ENCODE peak calls at places on chromosome 21, in seven cellular contexts. One of them, this sample, is unnamed.

GRCh38 chr21:17759546-17760178 is 59.5 kb downstream of the C21orf91 start:
- DNase-seq in cardiac muscle cell: no peak
- DNase-seq in gastrocnemius medialis: no peak
- DNase-seq in transverse colon: no peak
- DNase-seq in left lung: no peak
- DNase-seq in dorsolateral prefrontal cortex: no peak
- DNase-seq in tibial artery: no peak
- DNase-seq in this sample: no peak

GRCh38 chr21:29181799-29182470 is 51.5 kb downstream of the MAP3K7CL start:
- DNase-seq in transverse colon: peak
- DNase-seq in cardiac muscle cell: peak
- DNase-seq in gastrocnemius medialis: no peak
- DNase-seq in dorsolateral prefrontal cortex: no peak
- DNase-seq in tibial artery: no peak
- DNase-seq in left lung: no peak
- DNase-seq in this sample: no peak

GRCh38 chr21:29299046-29299905 is 554 bp downstream of the BACH1 start:
- DNase-seq in cardiac muscle cell: peak
- DNase-seq in dorsolateral prefrontal cortex: peak
- DNase-seq in tibial artery: peak
- DNase-seq in transverse colon: peak
- DNase-seq in left lung: peak
- DNase-seq in gastrocnemius medialis: peak
- DNase-seq in this sample: peak

GRCh38 chr21:32674038-32674437 is 53.8 kb downstream of the SYNJ1 start:
- DNase-seq in tibial artery: no peak
- DNase-seq in dorsolateral prefrontal cortex: no peak
- DNase-seq in transverse colon: no peak
- DNase-seq in gastrocnemius medialis: no peak
- DNase-seq in left lung: no peak
- DNase-seq in cardiac muscle cell: no peak
- DNase-seq in this sample: no peak

GRCh38 chr21:26154776-26155175 is 15.8 kb downstream of the APP start:
- DNase-seq in dorsolateral prefrontal cortex: no peak
- DNase-seq in transverse colon: no peak
- DNase-seq in cardiac muscle cell: no peak
- DNase-seq in left lung: no peak
- DNase-seq in tibial artery: no peak
- DNase-seq in gastrocnemius medialis: no peak
- DNase-seq in this sample: no peak

GRCh38 chr21:27817061-27817460 is 850.2 kb upstream of the ADAMTS5 start:
- DNase-seq in left lung: no peak
- DNase-seq in tibial artery: no peak
- DNase-seq in cardiac muscle cell: no peak
- DNase-seq in gastrocnemius medialis: no peak
- DNase-seq in transverse colon: no peak
- DNase-seq in dorsolateral prefrontal cortex: no peak
- DNase-seq in this sample: no peak

GRCh38 chr21:33971492-33972013 is 55.9 kb upstream of the ATP5PO start:
- DNase-seq in dorsolateral prefrontal cortex: no peak
- DNase-seq in cardiac muscle cell: no peak
- DNase-seq in transverse colon: no peak
- DNase-seq in left lung: no peak
- DNase-seq in tibial artery: no peak
- DNase-seq in gastrocnemius medialis: no peak
- DNase-seq in this sample: no peak

GRCh38 chr21:14088391-14088790 is 122.4 kb downstream of the LIPI start:
- DNase-seq in tibial artery: no peak
- DNase-seq in left lung: no peak
- DNase-seq in transverse colon: no peak
- DNase-seq in cardiac muscle cell: no peak
- DNase-seq in dorsolateral prefrontal cortex: no peak
- DNase-seq in gastrocnemius medialis: no peak
- DNase-seq in this sample: no peak

GRCh38 chr21:27802816-27803475 is 836.1 kb upstream of the ADAMTS5 start:
- DNase-seq in dorsolateral prefrontal cortex: peak
- DNase-seq in cardiac muscle cell: peak
- DNase-seq in left lung: no peak
- DNase-seq in gastrocnemius medialis: peak
- DNase-seq in transverse colon: peak
- DNase-seq in tibial artery: no peak
- DNase-seq in this sample: no peak

GRCh38 chr21:33666153-33666552 is 23.9 kb downstream of the ITSN1 start:
- DNase-seq in transverse colon: no peak
- DNase-seq in left lung: no peak
- DNase-seq in cardiac muscle cell: no peak
- DNase-seq in gastrocnemius medialis: no peak
- DNase-seq in tibial artery: no peak
- DNase-seq in dorsolateral prefrontal cortex: no peak
- DNase-seq in this sample: no peak

GRCh38 chr21:21387891-21388290 is 389.7 kb downstream of the NCAM2 start:
- DNase-seq in cardiac muscle cell: no peak
- DNase-seq in gastrocnemius medialis: no peak
- DNase-seq in tibial artery: no peak
- DNase-seq in transverse colon: no peak
- DNase-seq in left lung: no peak
- DNase-seq in dorsolateral prefrontal cortex: no peak
- DNase-seq in this sample: no peak

GRCh38 chr21:15207231-15207630 is 142.4 kb upstream of the NRIP1 start:
- DNase-seq in gastrocnemius medialis: no peak
- DNase-seq in tibial artery: no peak
- DNase-seq in transverse colon: no peak
- DNase-seq in left lung: no peak
- DNase-seq in cardiac muscle cell: no peak
- DNase-seq in dorsolateral prefrontal cortex: no peak
- DNase-seq in this sample: no peak

GRCh38 chr21:35077975-35078374 is 28.9 kb upstream of the RUNX1 start:
- DNase-seq in transverse colon: no peak
- DNase-seq in gastrocnemius medialis: no peak
- DNase-seq in dorsolateral prefrontal cortex: no peak
- DNase-seq in left lung: no peak
- DNase-seq in tibial artery: no peak
- DNase-seq in cardiac muscle cell: no peak
- DNase-seq in this sample: no peak

GRCh38 chr21:31335957-31336738 is 7.9 kb downstream of the TIAM1 start:
- DNase-seq in tibial artery: no peak
- DNase-seq in left lung: no peak
- DNase-seq in cardiac muscle cell: no peak
- DNase-seq in transverse colon: no peak
- DNase-seq in gastrocnemius medialis: peak
- DNase-seq in dorsolateral prefrontal cortex: peak
- DNase-seq in this sample: no peak

GRCh38 chr21:32364387-32364786 is 28.4 kb downstream of the URB1 start:
- DNase-seq in cardiac muscle cell: no peak
- DNase-seq in gastrocnemius medialis: no peak
- DNase-seq in transverse colon: peak
- DNase-seq in tibial artery: no peak
- DNase-seq in left lung: no peak
- DNase-seq in dorsolateral prefrontal cortex: peak
- DNase-seq in this sample: no peak

GRCh38 chr21:21184771-21185528 is 186.7 kb downstream of the NCAM2 start:
- DNase-seq in tibial artery: no peak
- DNase-seq in left lung: no peak
- DNase-seq in cardiac muscle cell: no peak
- DNase-seq in dorsolateral prefrontal cortex: no peak
- DNase-seq in gastrocnemius medialis: no peak
- DNase-seq in transverse colon: no peak
- DNase-seq in this sample: no peak

GRCh38 chr21:20822559-20823133 is 175.6 kb upstream of the NCAM2 start:
- DNase-seq in gastrocnemius medialis: no peak
- DNase-seq in dorsolateral prefrontal cortex: no peak
- DNase-seq in left lung: no peak
- DNase-seq in tibial artery: no peak
- DNase-seq in transverse colon: no peak
- DNase-seq in cardiac muscle cell: no peak
- DNase-seq in this sample: no peak

GRCh38 chr21:36126621-36127110 is 8.2 kb upstream of the CBR3 start:
- DNase-seq in transverse colon: no peak
- DNase-seq in cardiac muscle cell: no peak
- DNase-seq in left lung: no peak
- DNase-seq in gastrocnemius medialis: no peak
- DNase-seq in dorsolateral prefrontal cortex: no peak
- DNase-seq in tibial artery: no peak
- DNase-seq in this sample: no peak

GRCh38 chr21:32940079-32941014 is 85.4 kb upstream of the OLIG2 start:
- DNase-seq in cardiac muscle cell: peak
- DNase-seq in dorsolateral prefrontal cortex: peak
- DNase-seq in tibial artery: no peak
- DNase-seq in transverse colon: peak
- DNase-seq in left lung: no peak
- DNase-seq in gastrocnemius medialis: no peak
- DNase-seq in this sample: no peak

GRCh38 chr21:34996304-34997081 is 52.6 kb downstream of the RUNX1 start:
- DNase-seq in cardiac muscle cell: no peak
- DNase-seq in dorsolateral prefrontal cortex: no peak
- DNase-seq in tibial artery: peak
- DNase-seq in left lung: peak
- DNase-seq in gastrocnemius medialis: peak
- DNase-seq in transverse colon: no peak
- DNase-seq in this sample: no peak

GRCh38 chr21:41153443-41153842 is 14.5 kb upstream of the BACE2 start:
- DNase-seq in dorsolateral prefrontal cortex: no peak
- DNase-seq in transverse colon: no peak
- DNase-seq in cardiac muscle cell: no peak
- DNase-seq in gastrocnemius medialis: no peak
- DNase-seq in left lung: no peak
- DNase-seq in tibial artery: no peak
- DNase-seq in this sample: no peak

GRCh38 chr21:33976082-33976979 is 60.7 kb upstream of the ATP5PO start:
- DNase-seq in transverse colon: peak
- DNase-seq in cardiac muscle cell: peak
- DNase-seq in tibial artery: no peak
- DNase-seq in gastrocnemius medialis: peak
- DNase-seq in dorsolateral prefrontal cortex: no peak
- DNase-seq in left lung: peak
- DNase-seq in this sample: no peak

GRCh38 chr21:35311985-35312384 is 262.9 kb upstream of the RUNX1 start:
- DNase-seq in cardiac muscle cell: no peak
- DNase-seq in transverse colon: no peak
- DNase-seq in left lung: no peak
- DNase-seq in dorsolateral prefrontal cortex: no peak
- DNase-seq in gastrocnemius medialis: no peak
- DNase-seq in tibial artery: no peak
- DNase-seq in this sample: no peak

GRCh38 chr21:46111857-46112730 is 14.2 kb downstream of the COL6A2 start:
- DNase-seq in transverse colon: peak
- DNase-seq in tibial artery: peak
- DNase-seq in dorsolateral prefrontal cortex: peak
- DNase-seq in cardiac muscle cell: no peak
- DNase-seq in gastrocnemius medialis: peak
- DNase-seq in left lung: peak
- DNase-seq in this sample: peak

GRCh38 chr21:25457411-25457810 is 149.9 kb downstream of the MRPL39 start:
- DNase-seq in gastrocnemius medialis: no peak
- DNase-seq in tibial artery: no peak
- DNase-seq in left lung: no peak
- DNase-seq in dorsolateral prefrontal cortex: no peak
- DNase-seq in transverse colon: no peak
- DNase-seq in cardiac muscle cell: no peak
- DNase-seq in this sample: no peak

GRCh38 chr21:29334717-29335428 is 36.2 kb downstream of the BACH1 start:
- DNase-seq in cardiac muscle cell: no peak
- DNase-seq in dorsolateral prefrontal cortex: no peak
- DNase-seq in transverse colon: no peak
- DNase-seq in left lung: no peak
- DNase-seq in tibial artery: no peak
- DNase-seq in gastrocnemius medialis: no peak
- DNase-seq in this sample: no peak

GRCh38 chr21:35995522-35996088 is 64.7 kb downstream of the SETD4 start:
- DNase-seq in transverse colon: no peak
- DNase-seq in left lung: no peak
- DNase-seq in tibial artery: no peak
- DNase-seq in gastrocnemius medialis: no peak
- DNase-seq in dorsolateral prefrontal cortex: no peak
- DNase-seq in cardiac muscle cell: no peak
- DNase-seq in this sample: no peak

GRCh38 chr21:43645414-43645891 is 13.8 kb downstream of the HSF2BP start:
- DNase-seq in tibial artery: peak
- DNase-seq in gastrocnemius medialis: peak
- DNase-seq in left lung: peak
- DNase-seq in cardiac muscle cell: peak
- DNase-seq in transverse colon: peak
- DNase-seq in dorsolateral prefrontal cortex: no peak
- DNase-seq in this sample: no peak
- TF ChIP-seq CTCF in tibial artery: peak
- TF ChIP-seq CTCF in gastrocnemius medialis: peak
- TF ChIP-seq CTCF in left lung: peak
- TF ChIP-seq CTCF in cardiac muscle cell: peak
- TF ChIP-seq CTCF in transverse colon: peak
- TF ChIP-seq CTCF in dorsolateral prefrontal cortex: peak
- TF ChIP-seq CTCF in this sample: no peak

GRCh38 chr21:44816761-44817505 is 929 bp downstream of the SUMO3 start:
- DNase-seq in transverse colon: no peak
- DNase-seq in tibial artery: no peak
- DNase-seq in gastrocnemius medialis: peak
- DNase-seq in cardiac muscle cell: no peak
- DNase-seq in left lung: no peak
- DNase-seq in dorsolateral prefrontal cortex: no peak
- DNase-seq in this sample: no peak
- H3K27ac ChIP-seq in transverse colon: peak
- H3K27ac ChIP-seq in tibial artery: peak
- H3K27ac ChIP-seq in gastrocnemius medialis: peak
- H3K27ac ChIP-seq in cardiac muscle cell: no peak
- H3K27ac ChIP-seq in left lung: peak
- H3K27ac ChIP-seq in dorsolateral prefrontal cortex: peak
- H3K27ac ChIP-seq in this sample: no peak

GRCh38 chr21:38869946-38870345 is 64.2 kb downstream of the ETS2 start:
- DNase-seq in left lung: no peak
- DNase-seq in tibial artery: no peak
- DNase-seq in dorsolateral prefrontal cortex: no peak
- DNase-seq in cardiac muscle cell: no peak
- DNase-seq in transverse colon: no peak
- DNase-seq in gastrocnemius medialis: no peak
- DNase-seq in this sample: no peak
- TF ChIP-seq CTCF in left lung: no peak
- TF ChIP-seq CTCF in tibial artery: no peak
- TF ChIP-seq CTCF in dorsolateral prefrontal cortex: no peak
- TF ChIP-seq CTCF in cardiac muscle cell: no peak
- TF ChIP-seq CTCF in transverse colon: no peak
- TF ChIP-seq CTCF in gastrocnemius medialis: no peak
- TF ChIP-seq CTCF in this sample: no peak

GRCh38 chr21:42522771-42523170 is 9.1 kb downstream of the SLC37A1 start:
- DNase-seq in cardiac muscle cell: no peak
- DNase-seq in transverse colon: no peak
- DNase-seq in tibial artery: no peak
- DNase-seq in dorsolateral prefrontal cortex: peak
- DNase-seq in left lung: peak
- DNase-seq in gastrocnemius medialis: no peak
- DNase-seq in this sample: peak
- H3K27ac ChIP-seq in cardiac muscle cell: no peak
- H3K27ac ChIP-seq in transverse colon: peak
- H3K27ac ChIP-seq in tibial artery: no peak
- H3K27ac ChIP-seq in dorsolateral prefrontal cortex: peak
- H3K27ac ChIP-seq in left lung: no peak
- H3K27ac ChIP-seq in gastrocnemius medialis: peak
- H3K27ac ChIP-seq in this sample: no peak